ENCODE peak calls at places on chromosome 3, in nine cellular contexts. One of them, this sample, is unnamed.

GRCh38 chr3:63689285-63689684 is 36.8 kb downstream of the SNTN start:
- DNase-seq in CD8-positive, alpha-beta memory T cell: no peak
- DNase-seq in suprapubic skin: no peak
- DNase-seq in SJSA1: no peak
- DNase-seq in naive thymus-derived CD4-positive, alpha-beta T cell: no peak
- DNase-seq in endothelial cell of umbilical vein: no peak
- DNase-seq in CD4-positive, alpha-beta memory T cell: no peak
- DNase-seq in left ventricle myocardium inferior: no peak
- DNase-seq in cardiac muscle cell: no peak
- DNase-seq in this sample: no peak

GRCh38 chr3:49476563-49476962 is 6.5 kb downstream of the DAG1 start:
- DNase-seq in CD8-positive, alpha-beta memory T cell: no peak
- DNase-seq in suprapubic skin: no peak
- DNase-seq in SJSA1: no peak
- DNase-seq in naive thymus-derived CD4-positive, alpha-beta T cell: no peak
- DNase-seq in endothelial cell of umbilical vein: peak; percentile 47
- DNase-seq in CD4-positive, alpha-beta memory T cell: no peak
- DNase-seq in left ventricle myocardium inferior: no peak
- DNase-seq in cardiac muscle cell: no peak
- DNase-seq in this sample: no peak

GRCh38 chr3:113606539-113607218 is 74.3 kb downstream of the SIDT1 start:
- DNase-seq in CD8-positive, alpha-beta memory T cell: peak; percentile 55
- DNase-seq in suprapubic skin: no peak
- DNase-seq in SJSA1: no peak
- DNase-seq in naive thymus-derived CD4-positive, alpha-beta T cell: peak; percentile 58
- DNase-seq in endothelial cell of umbilical vein: no peak
- DNase-seq in CD4-positive, alpha-beta memory T cell: peak; percentile 54
- DNase-seq in left ventricle myocardium inferior: no peak
- DNase-seq in cardiac muscle cell: no peak
- DNase-seq in this sample: peak; percentile 62

GRCh38 chr3:149581248-149581647 is 76.6 kb downstream of the WWTR1 start:
- DNase-seq in CD8-positive, alpha-beta memory T cell: no peak
- DNase-seq in suprapubic skin: no peak
- DNase-seq in SJSA1: no peak
- DNase-seq in naive thymus-derived CD4-positive, alpha-beta T cell: no peak
- DNase-seq in endothelial cell of umbilical vein: no peak
- DNase-seq in CD4-positive, alpha-beta memory T cell: no peak
- DNase-seq in left ventricle myocardium inferior: no peak
- DNase-seq in cardiac muscle cell: no peak
- DNase-seq in this sample: no peak

GRCh38 chr3:157872902-157873301 is 233.3 kb downstream of the SHOX2 start:
- DNase-seq in CD8-positive, alpha-beta memory T cell: no peak
- DNase-seq in suprapubic skin: no peak
- DNase-seq in SJSA1: no peak
- DNase-seq in naive thymus-derived CD4-positive, alpha-beta T cell: no peak
- DNase-seq in endothelial cell of umbilical vein: no peak
- DNase-seq in CD4-positive, alpha-beta memory T cell: no peak
- DNase-seq in left ventricle myocardium inferior: no peak
- DNase-seq in cardiac muscle cell: no peak
- DNase-seq in this sample: no peak

GRCh38 chr3:157438371-157438735 is 1.7 kb downstream of the PTX3 start:
- DNase-seq in CD8-positive, alpha-beta memory T cell: no peak
- DNase-seq in suprapubic skin: no peak
- DNase-seq in SJSA1: no peak
- DNase-seq in naive thymus-derived CD4-positive, alpha-beta T cell: no peak
- DNase-seq in endothelial cell of umbilical vein: peak; percentile 46
- DNase-seq in CD4-positive, alpha-beta memory T cell: no peak
- DNase-seq in left ventricle myocardium inferior: no peak
- DNase-seq in cardiac muscle cell: peak; percentile 11
- DNase-seq in this sample: no peak

GRCh38 chr3:37793889-37794591 is 67.6 kb upstream of the CTDSPL start:
- DNase-seq in CD8-positive, alpha-beta memory T cell: no peak
- DNase-seq in suprapubic skin: no peak
- DNase-seq in SJSA1: no peak
- DNase-seq in naive thymus-derived CD4-positive, alpha-beta T cell: no peak
- DNase-seq in endothelial cell of umbilical vein: no peak
- DNase-seq in CD4-positive, alpha-beta memory T cell: no peak
- DNase-seq in left ventricle myocardium inferior: no peak
- DNase-seq in cardiac muscle cell: no peak
- DNase-seq in this sample: peak; percentile 37

GRCh38 chr3:66182228-66182627 is 38.6 kb upstream of the SLC25A26 start:
- DNase-seq in CD8-positive, alpha-beta memory T cell: no peak
- DNase-seq in suprapubic skin: no peak
- DNase-seq in SJSA1: no peak
- DNase-seq in naive thymus-derived CD4-positive, alpha-beta T cell: no peak
- DNase-seq in endothelial cell of umbilical vein: no peak
- DNase-seq in CD4-positive, alpha-beta memory T cell: no peak
- DNase-seq in left ventricle myocardium inferior: no peak
- DNase-seq in cardiac muscle cell: no peak
- DNase-seq in this sample: no peak

GRCh38 chr3:87270908-87271727 is 5.3 kb downstream of the POU1F1 start:
- DNase-seq in CD8-positive, alpha-beta memory T cell: no peak
- DNase-seq in suprapubic skin: no peak
- DNase-seq in SJSA1: no peak
- DNase-seq in naive thymus-derived CD4-positive, alpha-beta T cell: no peak
- DNase-seq in endothelial cell of umbilical vein: peak; percentile 59
- DNase-seq in CD4-positive, alpha-beta memory T cell: no peak
- DNase-seq in left ventricle myocardium inferior: no peak
- DNase-seq in cardiac muscle cell: no peak
- DNase-seq in this sample: no peak

GRCh38 chr3:3847994-3848970 is 49.1 kb downstream of the LRRN1 start:
- DNase-seq in CD8-positive, alpha-beta memory T cell: no peak
- DNase-seq in suprapubic skin: no peak
- DNase-seq in SJSA1: no peak
- DNase-seq in naive thymus-derived CD4-positive, alpha-beta T cell: no peak
- DNase-seq in endothelial cell of umbilical vein: no peak
- DNase-seq in CD4-positive, alpha-beta memory T cell: no peak
- DNase-seq in left ventricle myocardium inferior: no peak
- DNase-seq in cardiac muscle cell: no peak
- DNase-seq in this sample: no peak

GRCh38 chr3:145981057-145981456 is 179.9 kb downstream of the PLOD2 start:
- DNase-seq in CD8-positive, alpha-beta memory T cell: no peak
- DNase-seq in suprapubic skin: no peak
- DNase-seq in SJSA1: no peak
- DNase-seq in naive thymus-derived CD4-positive, alpha-beta T cell: no peak
- DNase-seq in endothelial cell of umbilical vein: no peak
- DNase-seq in CD4-positive, alpha-beta memory T cell: no peak
- DNase-seq in left ventricle myocardium inferior: no peak
- DNase-seq in cardiac muscle cell: no peak
- DNase-seq in this sample: no peak

GRCh38 chr3:10522646-10523303 is 17.4 kb upstream of the ATP2B2 start:
- DNase-seq in CD8-positive, alpha-beta memory T cell: peak; percentile 22
- DNase-seq in suprapubic skin: peak; percentile 32
- DNase-seq in SJSA1: no peak
- DNase-seq in naive thymus-derived CD4-positive, alpha-beta T cell: no peak
- DNase-seq in endothelial cell of umbilical vein: no peak
- DNase-seq in CD4-positive, alpha-beta memory T cell: no peak
- DNase-seq in left ventricle myocardium inferior: no peak
- DNase-seq in cardiac muscle cell: no peak
- DNase-seq in this sample: peak; percentile 7

GRCh38 chr3:186871403-186871924 is 29.0 kb downstream of the ADIPOQ start:
- DNase-seq in CD8-positive, alpha-beta memory T cell: no peak
- DNase-seq in suprapubic skin: no peak
- DNase-seq in SJSA1: no peak
- DNase-seq in naive thymus-derived CD4-positive, alpha-beta T cell: peak; percentile 34
- DNase-seq in endothelial cell of umbilical vein: peak; percentile 94
- DNase-seq in CD4-positive, alpha-beta memory T cell: peak; percentile 21
- DNase-seq in left ventricle myocardium inferior: no peak
- DNase-seq in cardiac muscle cell: no peak
- DNase-seq in this sample: no peak

DNA sequence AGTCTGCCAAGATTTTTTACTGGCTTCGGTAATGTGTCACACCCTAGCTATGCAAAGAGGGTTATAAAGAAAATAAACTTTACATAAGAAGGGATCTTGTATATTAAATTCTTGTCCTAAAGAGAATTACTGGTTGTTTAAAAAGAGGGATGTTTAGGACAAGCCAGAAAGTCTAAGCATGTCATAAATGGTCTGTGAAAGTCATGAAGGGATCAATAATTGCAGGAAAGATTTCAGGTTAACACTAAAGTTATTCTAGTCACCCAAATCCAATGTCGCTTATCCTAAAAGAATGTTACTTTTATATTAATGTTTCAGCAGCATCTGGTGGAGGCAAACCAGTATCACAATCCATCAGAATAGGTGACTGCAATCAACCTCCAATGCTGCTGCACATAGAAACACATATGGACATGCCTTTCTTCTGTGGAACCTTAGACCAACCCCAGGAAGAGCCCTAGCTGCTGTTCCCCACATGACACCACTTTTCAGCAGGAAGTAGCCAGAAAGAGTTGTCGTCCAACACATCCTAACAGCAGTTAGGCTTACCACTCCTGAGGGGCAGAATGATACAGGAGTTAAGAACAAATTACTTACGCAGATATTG is 62.8 kb upstream of the GK5 start:
- DNase-seq in CD8-positive, alpha-beta memory T cell: no peak
- DNase-seq in suprapubic skin: no peak
- DNase-seq in SJSA1: no peak
- DNase-seq in naive thymus-derived CD4-positive, alpha-beta T cell: no peak
- DNase-seq in endothelial cell of umbilical vein: no peak
- DNase-seq in CD4-positive, alpha-beta memory T cell: no peak
- DNase-seq in left ventricle myocardium inferior: no peak
- DNase-seq in cardiac muscle cell: no peak
- DNase-seq in this sample: no peak
- H3K9me3 ChIP-seq in CD8-positive, alpha-beta memory T cell: no peaks in the 10 kb centered on the region
- H3K9me3 ChIP-seq in suprapubic skin: peaks cover 8% of the 10 kb centered on the region
- H3K9me3 ChIP-seq in SJSA1: peaks cover 10% of the 10 kb centered on the region
- H3K9me3 ChIP-seq in naive thymus-derived CD4-positive, alpha-beta T cell: no peaks in the 10 kb centered on the region
- H3K9me3 ChIP-seq in endothelial cell of umbilical vein: peaks cover 2% of the 10 kb centered on the region
- H3K9me3 ChIP-seq in CD4-positive, alpha-beta memory T cell: no peaks in the 10 kb centered on the region
- H3K9me3 ChIP-seq in left ventricle myocardium inferior: peaks cover 24% of the 10 kb centered on the region
- H3K9me3 ChIP-seq in cardiac muscle cell: no peaks in the 10 kb centered on the region
- H3K9me3 ChIP-seq in this sample: no peaks in the 10 kb centered on the region

GRCh38 chr3:2262204-2262603 is 163.5 kb downstream of the CNTN4 start:
- DNase-seq in CD8-positive, alpha-beta memory T cell: no peak
- DNase-seq in suprapubic skin: no peak
- DNase-seq in SJSA1: no peak
- DNase-seq in naive thymus-derived CD4-positive, alpha-beta T cell: no peak
- DNase-seq in endothelial cell of umbilical vein: no peak
- DNase-seq in CD4-positive, alpha-beta memory T cell: no peak
- DNase-seq in left ventricle myocardium inferior: no peak
- DNase-seq in cardiac muscle cell: no peak
- DNase-seq in this sample: no peak

DNA sequence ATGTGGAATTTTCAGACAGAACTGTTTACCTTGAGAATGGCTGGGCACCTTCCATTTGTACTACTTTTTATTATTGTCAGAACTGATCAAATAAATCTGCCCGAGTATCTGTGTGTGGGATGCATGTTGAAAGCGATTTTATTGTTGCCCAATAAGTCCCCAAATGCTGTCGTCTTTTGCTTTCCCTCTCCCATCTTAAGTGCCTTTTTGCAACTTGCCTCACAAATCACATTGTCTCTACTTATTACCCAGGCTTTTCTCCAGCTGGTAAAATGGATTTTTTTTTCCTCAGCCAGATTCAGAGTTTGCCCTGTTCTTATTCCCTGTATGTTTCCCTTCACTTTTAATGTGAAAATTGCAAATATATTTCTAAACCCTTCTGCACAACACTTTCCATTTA is 163.1 kb downstream of the CNTN4 start:
- DNase-seq in CD8-positive, alpha-beta memory T cell: no peak
- DNase-seq in suprapubic skin: no peak
- DNase-seq in SJSA1: no peak
- DNase-seq in naive thymus-derived CD4-positive, alpha-beta T cell: no peak
- DNase-seq in endothelial cell of umbilical vein: no peak
- DNase-seq in CD4-positive, alpha-beta memory T cell: no peak
- DNase-seq in left ventricle myocardium inferior: no peak
- DNase-seq in cardiac muscle cell: no peak
- DNase-seq in this sample: no peak
- H3K9me3 ChIP-seq in CD8-positive, alpha-beta memory T cell: no peaks in the 10 kb centered on the region
- H3K9me3 ChIP-seq in suprapubic skin: no peaks in the 10 kb centered on the region
- H3K9me3 ChIP-seq in SJSA1: no peaks in the 10 kb centered on the region
- H3K9me3 ChIP-seq in naive thymus-derived CD4-positive, alpha-beta T cell: no peaks in the 10 kb centered on the region
- H3K9me3 ChIP-seq in endothelial cell of umbilical vein: peaks cover 2% of the 10 kb centered on the region
- H3K9me3 ChIP-seq in CD4-positive, alpha-beta memory T cell: no peaks in the 10 kb centered on the region
- H3K9me3 ChIP-seq in left ventricle myocardium inferior: peaks cover 10% of the 10 kb centered on the region
- H3K9me3 ChIP-seq in cardiac muscle cell: no peaks in the 10 kb centered on the region
- H3K9me3 ChIP-seq in this sample: no peaks in the 10 kb centered on the region

GRCh38 chr3:26099692-26100091 is 309.8 kb downstream of the OXSM start:
- DNase-seq in CD8-positive, alpha-beta memory T cell: no peak
- DNase-seq in suprapubic skin: no peak
- DNase-seq in SJSA1: no peak
- DNase-seq in naive thymus-derived CD4-positive, alpha-beta T cell: no peak
- DNase-seq in endothelial cell of umbilical vein: no peak
- DNase-seq in CD4-positive, alpha-beta memory T cell: no peak
- DNase-seq in left ventricle myocardium inferior: no peak
- DNase-seq in cardiac muscle cell: peak; percentile 28
- DNase-seq in this sample: no peak
- H3K9me3 ChIP-seq in CD8-positive, alpha-beta memory T cell: no peaks in the 10 kb centered on the region
- H3K9me3 ChIP-seq in suprapubic skin: peaks cover 9% of the 10 kb centered on the region
- H3K9me3 ChIP-seq in SJSA1: no peaks in the 10 kb centered on the region
- H3K9me3 ChIP-seq in naive thymus-derived CD4-positive, alpha-beta T cell: no peaks in the 10 kb centered on the region
- H3K9me3 ChIP-seq in endothelial cell of umbilical vein: no peaks in the 10 kb centered on the region
- H3K9me3 ChIP-seq in CD4-positive, alpha-beta memory T cell: no peaks in the 10 kb centered on the region
- H3K9me3 ChIP-seq in left ventricle myocardium inferior: peaks cover 47% of the 10 kb centered on the region
- H3K9me3 ChIP-seq in cardiac muscle cell: no peaks in the 10 kb centered on the region
- H3K9me3 ChIP-seq in this sample: no peaks in the 10 kb centered on the region

GRCh38 chr3:139414608-139415224 is 25.3 kb upstream of the COPB2 start:
- DNase-seq in CD8-positive, alpha-beta memory T cell: no peak
- DNase-seq in suprapubic skin: no peak
- DNase-seq in SJSA1: no peak
- DNase-seq in naive thymus-derived CD4-positive, alpha-beta T cell: no peak
- DNase-seq in endothelial cell of umbilical vein: no peak
- DNase-seq in CD4-positive, alpha-beta memory T cell: no peak
- DNase-seq in left ventricle myocardium inferior: no peak
- DNase-seq in cardiac muscle cell: no peak
- DNase-seq in this sample: no peak

GRCh38 chr3:139418144-139418543 is 28.7 kb upstream of the COPB2 start:
- DNase-seq in CD8-positive, alpha-beta memory T cell: no peak
- DNase-seq in suprapubic skin: no peak
- DNase-seq in SJSA1: no peak
- DNase-seq in naive thymus-derived CD4-positive, alpha-beta T cell: no peak
- DNase-seq in endothelial cell of umbilical vein: no peak
- DNase-seq in CD4-positive, alpha-beta memory T cell: no peak
- DNase-seq in left ventricle myocardium inferior: no peak
- DNase-seq in cardiac muscle cell: no peak
- DNase-seq in this sample: no peak

GRCh38 chr3:139421459-139421858 is 32.0 kb upstream of the COPB2 start:
- DNase-seq in CD8-positive, alpha-beta memory T cell: no peak
- DNase-seq in suprapubic skin: no peak
- DNase-seq in SJSA1: no peak
- DNase-seq in naive thymus-derived CD4-positive, alpha-beta T cell: no peak
- DNase-seq in endothelial cell of umbilical vein: no peak
- DNase-seq in CD4-positive, alpha-beta memory T cell: no peak
- DNase-seq in left ventricle myocardium inferior: no peak
- DNase-seq in cardiac muscle cell: peak; percentile 42
- DNase-seq in this sample: no peak

GRCh38 chr3:139421034-139421433 is 31.6 kb upstream of the COPB2 start:
- DNase-seq in CD8-positive, alpha-beta memory T cell: no peak
- DNase-seq in suprapubic skin: no peak
- DNase-seq in SJSA1: no peak
- DNase-seq in naive thymus-derived CD4-positive, alpha-beta T cell: no peak
- DNase-seq in endothelial cell of umbilical vein: no peak
- DNase-seq in CD4-positive, alpha-beta memory T cell: no peak
- DNase-seq in left ventricle myocardium inferior: no peak
- DNase-seq in cardiac muscle cell: peak; percentile 12
- DNase-seq in this sample: no peak

DNA sequence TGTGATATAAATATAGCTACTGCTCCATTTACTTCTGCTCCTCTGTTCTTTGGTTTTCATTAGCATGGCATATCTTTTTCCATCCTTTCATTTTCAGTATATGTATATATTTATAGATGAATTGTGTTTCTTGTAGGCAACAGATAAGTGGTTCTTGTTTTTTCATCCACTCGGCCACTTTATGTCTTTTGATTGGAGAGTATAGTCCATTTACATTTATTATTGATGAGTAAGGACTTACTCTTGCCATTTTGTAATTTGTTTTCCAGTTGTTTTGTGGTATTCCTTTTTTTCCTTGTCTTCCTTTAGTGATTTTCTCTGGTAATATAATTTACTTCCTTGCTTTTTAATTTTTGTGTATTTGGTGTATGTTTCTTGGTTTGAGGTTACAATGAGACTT is 26.8 kb upstream of the COPB2 start:
- DNase-seq in CD8-positive, alpha-beta memory T cell: no peak
- DNase-seq in suprapubic skin: no peak
- DNase-seq in SJSA1: no peak
- DNase-seq in naive thymus-derived CD4-positive, alpha-beta T cell: no peak
- DNase-seq in endothelial cell of umbilical vein: no peak
- DNase-seq in CD4-positive, alpha-beta memory T cell: no peak
- DNase-seq in left ventricle myocardium inferior: no peak
- DNase-seq in cardiac muscle cell: no peak
- DNase-seq in this sample: no peak
- H3K9me3 ChIP-seq in CD8-positive, alpha-beta memory T cell: no peaks in the 10 kb centered on the region
- H3K9me3 ChIP-seq in suprapubic skin: peaks cover 14% of the 10 kb centered on the region
- H3K9me3 ChIP-seq in SJSA1: no peaks in the 10 kb centered on the region
- H3K9me3 ChIP-seq in naive thymus-derived CD4-positive, alpha-beta T cell: no peaks in the 10 kb centered on the region
- H3K9me3 ChIP-seq in endothelial cell of umbilical vein: no peaks in the 10 kb centered on the region
- H3K9me3 ChIP-seq in CD4-positive, alpha-beta memory T cell: no peaks in the 10 kb centered on the region
- H3K9me3 ChIP-seq in left ventricle myocardium inferior: peaks cover 68% of the 10 kb centered on the region
- H3K9me3 ChIP-seq in cardiac muscle cell: no peaks in the 10 kb centered on the region
- H3K9me3 ChIP-seq in this sample: no peaks in the 10 kb centered on the region

This sample was measured in testis.